ENCODE peak calls at places on chromosomes 12 and 14, in four cellular contexts. One of them, this sample, is unnamed.

GRCh38 chr14:65594153-65594881 is 181.8 kb downstream of the FUT8 start:
- DNase-seq in kidney tubule cell: no peak
- DNase-seq in EL: no peak
- DNase-seq in T follicular helper cell: no peak
- DNase-seq in this sample: no peak

GRCh38 chr12:113227169-113227568 is 5.9 kb downstream of the TPCN1 start:
- DNase-seq in kidney tubule cell: no peak
- DNase-seq in EL: no peak
- DNase-seq in T follicular helper cell: no peak
- DNase-seq in this sample: no peak

GRCh38 chr12:96606646-96607045 is 117.3 kb downstream of the CFAP54 start:
- DNase-seq in kidney tubule cell: peak; percentile 36
- DNase-seq in EL: no peak
- DNase-seq in T follicular helper cell: no peak
- DNase-seq in this sample: no peak

GRCh38 chr12:40010899-40011774 is 94.7 kb downstream of the SLC2A13 start:
- DNase-seq in kidney tubule cell: peak; percentile 67
- DNase-seq in EL: peak; percentile 67
- DNase-seq in T follicular helper cell: peak; percentile 39
- DNase-seq in this sample: peak; percentile 68

GRCh38 chr12:52232916-52233461 is at the start of gene KRT7:
- DNase-seq in kidney tubule cell: peak; percentile 91
- DNase-seq in EL: peak; percentile 30
- DNase-seq in T follicular helper cell: no peak
- DNase-seq in this sample: peak; percentile 51

GRCh38 chr12:105765053-105766019 is 373.4 kb downstream of the NUAK1 start:
- DNase-seq in kidney tubule cell: no peak
- DNase-seq in EL: no peak
- DNase-seq in T follicular helper cell: no peak
- DNase-seq in this sample: no peak

GRCh38 chr12:48965447-48965846 is 6.1 kb downstream of the WNT10B start:
- DNase-seq in kidney tubule cell: no peak
- DNase-seq in EL: peak; percentile 56
- DNase-seq in T follicular helper cell: no peak
- DNase-seq in this sample: peak; percentile 56

GRCh38 chr12:5506821-5507231 is 74.9 kb downstream of the NTF3 start:
- DNase-seq in kidney tubule cell: no peak
- DNase-seq in EL: no peak
- DNase-seq in T follicular helper cell: no peak
- DNase-seq in this sample: no peak

This sample was measured in ELR.